ENCODE peak calls at places on chromosomes 5 and 9, in five cellular contexts. U is caudate nucleus, Q is GM06990, X is IMR-90, W is AG08396. A is an unnamed sample.

GRCh38 chr9:94881946-94882345 is 155.4 kb downstream of the AOPEP start:
- DNase-seq in U (no peak), Q (no peak), X (no peak), W (no peak), A (no peak)

GRCh38 chr5:41793156-41793770 is 77.0 kb downstream of the OXCT1 start:
- DNase-seq in U (no peak), Q (no peak), X (peak), W (no peak), A (peak)

GRCh38 chr9:87678650-87679355 is 47.1 kb upstream of the CTSL start:
- DNase-seq in U (peak), Q (no peak), X (peak), W (peak), A (peak)

GRCh38 chr5:73121109-73121443 is 701 bp downstream of the TMEM171 start:
- DNase-seq in U (no peak), Q (no peak), X (peak), W (no peak), A (no peak)

GRCh38 chr9:81685763-81686613 is 3.4 kb downstream of the TLE1 start:
- DNase-seq in U (no peak), Q (no peak), X (peak), W (no peak), A (peak)

GRCh38 chr5:78377056-78377717 is 16.8 kb downstream of the SCAMP1 start:
- DNase-seq in U (no peak), Q (no peak), X (peak), W (peak), A (peak)

GRCh38 chr9:131583836-131584555 is 38.7 kb downstream of the PRRT1B start:
- DNase-seq in U (no peak), Q (no peak), X (no peak), W (no peak), A (no peak)

GRCh38 chr5:21164425-21164824 is 1176.4 kb upstream of the CDH18 start:
- DNase-seq in U (no peak), Q (no peak), X (no peak), W (no peak), A (no peak)

GRCh38 chr5:1785062-1785461 is 14.6 kb downstream of the MRPL36 start:
- DNase-seq in U (no peak), Q (no peak), X (no peak), W (no peak), A (no peak)

GRCh38 chr5:72355706-72356299 is 35.6 kb downstream of the PTCD2 start:
- DNase-seq in U (peak), Q (no peak), X (peak), W (peak), A (no peak)

GRCh38 chr9:75950983-75951382 is 60.5 kb downstream of the PCSK5 start:
- DNase-seq in U (no peak), Q (no peak), X (no peak), W (no peak), A (no peak)

GRCh38 chr5:34524123-34524522 is 132.0 kb upstream of the RAI14 start:
- DNase-seq in U (no peak), Q (no peak), X (peak), W (peak), A (peak)

GRCh38 chr5:139414601-139415121 is 10.8 kb upstream of the SPATA24 start:
- DNase-seq in U (no peak), Q (no peak), X (no peak), W (no peak), A (no peak)

GRCh38 chr5:159619826-159620225 is 289.5 kb upstream of the IL12B start:
- DNase-seq in U (no peak), Q (no peak), X (no peak), W (no peak), A (no peak)

GRCh38 chr5:130066644-130067043 is 162.4 kb downstream of the CHSY3 start:
- DNase-seq in U (no peak), Q (no peak), X (no peak), W (no peak), A (peak)

GRCh38 chr5:1896602-1897376 is 14.1 kb upstream of the IRX4 start:
- DNase-seq in U (no peak), Q (no peak), X (no peak), W (no peak), A (no peak)

A was measured in fibroblast of villous mesenchyme.